ENCODE peak calls at places on chromosomes 5 and 9, in seven cellular contexts. O is A549, T is sigmoid colon, V is HCT116, H is heart left ventricle, W is uterus, E is tibial nerve. A is an unnamed sample.

GRCh38 chr5:118620201-118620600 is 368.1 kb downstream of the DTWD2 start:
- DNase-seq in O (no peak), T (no peak), V (no peak), H (no peak), W (no peak), E (no peak), A (no peak)

GRCh38 chr9:124818431-124819281 is 34.6 kb upstream of the WDR38 start:
- DNase-seq in O (no peak), T (no peak), V (peak), H (no peak), W (no peak), E (no peak), A (no peak)

GRCh38 chr5:24067208-24067607 is 559.8 kb downstream of the PRDM9 start:
- DNase-seq in O (no peak), T (no peak), V (no peak), H (no peak), W (no peak), E (no peak), A (no peak)

GRCh38 chr9:78013924-78014323 is 17.7 kb downstream of the GNAQ start:
- DNase-seq in O (no peak), T (no peak), V (no peak), H (no peak), W (no peak), E (no peak), A (no peak)

GRCh38 chr5:33072296-33072695 is 361.2 kb downstream of the NPR3 start:
- DNase-seq in O (no peak), T (no peak), V (no peak), H (no peak), W (no peak), E (no peak), A (no peak)

GRCh38 chr5:31593676-31594075 is 45.3 kb upstream of the PDZD2 start:
- DNase-seq in O (no peak), T (no peak), V (no peak), H (no peak), W (no peak), E (no peak), A (no peak)

GRCh38 chr5:86118542-86118941 is 499.2 kb upstream of the COX7C start:
- DNase-seq in O (peak), T (no peak), V (peak), H (no peak), W (no peak), E (no peak), A (no peak)

GRCh38 chr5:127080001-127080478 is 6.7 kb upstream of the C5orf63 start:
- DNase-seq in O (no peak), T (no peak), V (no peak), H (no peak), W (no peak), E (no peak), A (no peak)

GRCh38 chr5:179219661-179220620 is 125.3 kb downstream of the ADAMTS2 start:
- DNase-seq in O (no peak), T (no peak), V (no peak), H (no peak), W (no peak), E (no peak), A (no peak)

GRCh38 chr5:146878471-146879172 is at the start of gene PPP2R2B:
- DNase-seq in O (no peak), T (peak), V (no peak), H (peak), W (no peak), E (no peak), A (no peak)

GRCh38 chr5:33408816-33409215 is 31.9 kb upstream of the TARS1 start:
- DNase-seq in O (no peak), T (no peak), V (no peak), H (no peak), W (no peak), E (no peak), A (no peak)

GRCh38 chr5:97192580-97193421 is 9.8 kb upstream of the RIOK2 start:
- DNase-seq in O (no peak), T (no peak), V (no peak), H (no peak), W (no peak), E (no peak), A (no peak)

GRCh38 chr9:105690742-105691141 is 3.6 kb upstream of the TMEM38B start:
- DNase-seq in O (peak), T (no peak), V (no peak), H (no peak), W (no peak), E (no peak), A (no peak)

GRCh38 chr9:128084746-128085145 is 16.7 kb downstream of the SLC25A25 start:
- DNase-seq in O (no peak), T (no peak), V (no peak), H (no peak), W (no peak), E (no peak), A (no peak)

GRCh38 chr9:14058078-14058688 is 255.8 kb downstream of the NFIB start:
- DNase-seq in O (no peak), T (no peak), V (no peak), H (no peak), W (no peak), E (no peak), A (no peak)

GRCh38 chr5:88304356-88304755 is 35.7 kb upstream of the TMEM161B start:
- DNase-seq in O (no peak), T (no peak), V (no peak), H (no peak), W (no peak), E (no peak), A (no peak)

GRCh38 chr5:99674086-99674485 is 745.3 kb upstream of the CHD1 start:
- DNase-seq in O (no peak), T (no peak), V (no peak), H (no peak), W (no peak), E (no peak), A (no peak)

GRCh38 chr5:61167382-61167781 is 5.1 kb upstream of the SMIM15 start:
- DNase-seq in O (peak), T (no peak), V (no peak), H (no peak), W (no peak), E (no peak), A (peak)

GRCh38 chr5:102249381-102249780 is 46.7 kb downstream of the SLCO4C1 start:
- DNase-seq in O (no peak), T (no peak), V (no peak), H (no peak), W (no peak), E (no peak), A (no peak)
- TF ChIP-seq POLR2A in O (no peak), T (no peak), V (no peak), H (no peak), W (no peak), E (no peak), A (no peak)

GRCh38 chr5:63822633-63823032 is 139.6 kb downstream of the HTR1A start:
- DNase-seq in O (no peak), T (no peak), V (no peak), H (no peak), W (no peak), E (no peak), A (no peak)
- TF ChIP-seq CTCF in O (no peak), T (no peak), V (no peak), H (no peak), W (no peak), E (no peak), A (no peak)

GRCh38 chr5:143833179-143833578 is 21.2 kb downstream of the HMHB1 start:
- DNase-seq in O (no peak), T (no peak), V (no peak), H (no peak), W (no peak), E (no peak), A (no peak)

GRCh38 chr5:143841446-143841845 is 29.5 kb downstream of the HMHB1 start:
- DNase-seq in O (no peak), T (no peak), V (no peak), H (no peak), W (no peak), E (no peak), A (no peak)

GRCh38 chr5:143842920-143843319 is 31.0 kb downstream of the HMHB1 start:
- DNase-seq in O (no peak), T (no peak), V (no peak), H (no peak), W (no peak), E (no peak), A (no peak)

GRCh38 chr5:143836161-143836725 is 24.3 kb downstream of the HMHB1 start:
- DNase-seq in O (no peak), T (no peak), V (no peak), H (no peak), W (no peak), E (no peak), A (no peak)

DNA sequence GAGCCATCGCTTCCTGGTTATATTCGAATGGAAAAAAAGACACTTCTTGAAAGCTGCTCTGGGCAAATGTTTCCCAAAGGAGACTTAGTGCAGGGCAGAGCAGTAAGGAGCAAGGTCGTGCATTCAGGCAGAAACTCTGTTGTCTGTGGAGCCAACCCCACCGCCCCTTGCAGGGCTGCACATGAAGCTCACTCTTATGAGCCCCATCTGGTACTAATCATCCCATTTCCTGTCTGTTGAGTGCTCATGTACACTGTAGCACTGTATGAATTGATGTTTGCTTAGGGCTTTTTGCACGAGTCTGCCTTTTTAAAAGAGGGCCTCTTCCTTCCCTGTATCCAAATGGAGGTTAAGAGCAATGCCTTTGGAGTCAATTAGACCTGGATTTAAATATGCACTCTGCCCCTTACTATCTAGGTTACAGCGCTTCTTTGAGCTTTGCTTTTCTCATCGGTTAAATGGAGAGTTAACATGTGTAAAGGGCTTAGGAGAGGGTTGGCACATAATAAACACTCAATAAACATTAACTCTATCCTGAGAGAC is 25.4 kb downstream of the HMHB1 start:
- DNase-seq in O (no peak), T (no peak), V (no peak), H (no peak), W (no peak), E (no peak), A (no peak)
- H3K4me3 ChIP-seq in O (no peak), T (no peak), V (no peak), H (no peak), W (no peak), E (no peak), A (no peak)

GRCh38 chr9:70420267-70421019 is 6.0 kb upstream of the KLF9 start:
- DNase-seq in O (peak), T (peak), V (peak), H (peak), W (peak), E (peak), A (peak)
- TF ChIP-seq POLR2A in O (no peak), T (peak), V (no peak), H (no peak), W (peak), E (peak), A (no peak)

DNA sequence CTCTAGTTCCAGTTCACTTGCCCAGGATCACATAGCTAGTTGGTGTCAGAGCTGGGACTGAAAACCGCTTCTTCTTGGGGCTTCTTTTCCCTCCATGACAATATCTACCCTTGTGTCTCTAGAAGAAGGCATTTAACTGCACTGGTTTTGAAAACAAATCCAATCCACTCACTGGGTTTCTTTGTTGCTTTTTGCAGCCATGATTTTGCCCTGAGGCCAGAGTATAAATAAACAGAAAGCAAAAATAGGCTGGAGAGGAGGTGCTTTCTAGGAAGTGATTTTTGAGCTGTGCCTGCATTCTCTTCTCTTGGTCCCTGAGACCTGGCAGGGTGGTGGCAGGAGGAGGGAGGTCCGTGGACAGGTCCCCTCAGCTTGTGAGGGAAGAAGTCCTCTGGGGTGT is 6.9 kb upstream of the TRIO start:
- DNase-seq in O (no peak), T (no peak), V (no peak), H (no peak), W (no peak), E (no peak), A (no peak)
- TF ChIP-seq CTCF in O (no peak), T (no peak), V (no peak), H (no peak), W (no peak), E (no peak), A (no peak)

DNA sequence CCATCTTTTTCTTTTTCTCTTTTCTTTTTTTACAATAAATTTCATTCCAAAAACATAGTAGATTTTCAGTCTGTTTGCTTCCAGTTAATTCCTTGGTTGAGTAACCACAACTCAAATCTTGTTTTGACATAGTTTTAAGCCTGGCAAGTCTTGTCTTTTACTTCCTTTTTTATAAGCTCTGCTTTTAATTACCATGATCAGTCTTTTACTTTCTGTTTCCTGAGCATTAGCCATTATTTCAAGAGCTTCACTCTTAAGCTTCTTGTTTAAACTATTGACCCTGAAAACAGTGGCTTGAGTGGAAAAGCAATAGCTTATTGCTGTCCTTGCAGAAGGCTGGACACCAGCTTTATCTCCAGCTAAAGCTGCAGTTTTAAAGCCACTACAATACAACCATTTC is 1363.3 kb downstream of the MAT2B start:
- DNase-seq in O (no peak), T (no peak), V (no peak), H (no peak), W (no peak), E (no peak), A (no peak)
- H3K4me3 ChIP-seq in O (no peak), T (no peak), V (no peak), H (no peak), W (no peak), E (no peak), A (no peak)

GRCh38 chr9:133574791-133575672 is 34.2 kb downstream of the FAM163B start:
- DNase-seq in O (no peak), T (no peak), V (no peak), H (no peak), W (no peak), E (no peak), A (no peak)

GRCh38 chr9:133575673-133576590 is 33.3 kb downstream of the FAM163B start:
- DNase-seq in O (no peak), T (no peak), V (no peak), H (no peak), W (no peak), E (no peak), A (no peak)

GRCh38 chr9:133578524-133579230 is 30.5 kb downstream of the FAM163B start:
- DNase-seq in O (no peak), T (no peak), V (no peak), H (no peak), W (no peak), E (no peak), A (no peak)

GRCh38 chr9:133577463-133578112 is 31.6 kb downstream of the FAM163B start:
- DNase-seq in O (no peak), T (no peak), V (no peak), H (no peak), W (no peak), E (no peak), A (no peak)

GRCh38 chr9:133576591-133577462 is 32.4 kb downstream of the FAM163B start:
- DNase-seq in O (no peak), T (no peak), V (no peak), H (peak), W (peak), E (no peak), A (peak)
- TF ChIP-seq POLR2A in O (no peak), T (no peak), V (no peak), H (no peak), W (no peak), E (no peak), A (no peak)

GRCh38 chr5:55986931-55987330 is 7.8 kb downstream of the IL6ST start:
- DNase-seq in O (no peak), T (no peak), V (no peak), H (no peak), W (no peak), E (no peak), A (no peak)

GRCh38 chr5:55983986-55984385 is 10.8 kb downstream of the IL6ST start:
- DNase-seq in O (no peak), T (no peak), V (no peak), H (no peak), W (no peak), E (no peak), A (no peak)

GRCh38 chr5:55985181-55985580 is 9.6 kb downstream of the IL6ST start:
- DNase-seq in O (no peak), T (no peak), V (no peak), H (no peak), W (no peak), E (no peak), A (no peak)

DNA sequence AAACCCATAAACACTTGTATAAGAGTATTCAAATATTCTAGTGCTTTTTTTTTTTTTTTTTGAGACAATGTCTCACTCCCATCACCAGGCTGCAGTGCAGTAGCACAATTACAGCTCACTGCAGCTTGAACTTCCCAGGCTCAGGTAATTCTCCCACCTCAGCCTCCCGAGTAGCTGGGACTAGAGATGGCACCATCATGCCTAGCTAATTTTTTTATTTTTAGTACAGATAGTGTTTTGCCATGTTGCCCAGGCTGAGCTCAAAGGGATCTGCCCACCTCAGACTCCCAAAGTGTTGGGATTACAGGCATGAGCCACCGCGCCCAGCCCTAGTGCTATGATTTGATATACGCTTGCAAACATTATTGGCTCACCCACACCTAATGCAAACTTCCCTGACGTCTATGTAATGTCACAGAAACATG is 11.8 kb downstream of the IL6ST start:
- DNase-seq in O (no peak), T (no peak), V (no peak), H (no peak), W (no peak), E (no peak), A (no peak)
- TF ChIP-seq CTCF in O (peak), T (no peak), V (no peak), H (no peak), W (no peak), E (no peak), A (no peak)